ENCODE peak calls at places on chromosome 22, in eight cellular contexts. R is stimulated activated CD4-positive, alpha-beta T cell treated with anti-CD3 and anti-CD28 coated beads, TNF-alpha, amount 100 ng/mL, for 1 hour; X is lower leg skin; G is dorsolateral prefrontal cortex; M is activated CD4-positive, CD25-positive, alpha-beta regulatory T cell; N is NCI-H1436; K is AG08396; L is OCI-LY7. J is an unnamed sample.
A peak's percentile ranks its signal among the peaks of the same experiment; 100 is the strongest.

GRCh38 chr22:23268139-23268712 is 87.9 kb downstream of the BCR start:
- DNase-seq in N (no peak), G (peak; percentile 80), K (no peak), M (no peak), X (no peak), L (peak; percentile 73), R (no peak), J (no peak)

GRCh38 chr22:27602390-27602789 is 199.2 kb downstream of the MN1 start:
- DNase-seq in R (no peak), G (no peak), L (no peak), X (no peak), K (no peak), N (no peak), M (no peak), J (no peak)

GRCh38 chr22:29479417-29480261 is at the start of gene NEFH:
- DNase-seq in X (no peak), R (no peak), N (peak; percentile 78), M (no peak), G (peak; percentile 41), K (no peak), L (no peak), J (no peak)

GRCh38 chr22:19750666-19751490 is 9.7 kb upstream of the TBX1 start:
- DNase-seq in R (no peak), X (no peak), N (no peak), L (no peak), G (no peak), K (peak; percentile 77), M (no peak), J (no peak)

GRCh38 chr22:49956418-49956770 is 4.2 kb upstream of the PIM3 start:
- DNase-seq in X (no peak), R (no peak), K (no peak), G (no peak), L (no peak), N (no peak), M (no peak), J (no peak)

GRCh38 chr22:37566329-37566837 is 6.1 kb downstream of the CDC42EP1 start:
- DNase-seq in K (no peak), R (no peak), X (no peak), L (no peak), M (peak; percentile 24), N (no peak), G (peak; percentile 47), J (peak; percentile 36)

GRCh38 chr22:19879651-19879995 is 24.9 kb upstream of the GNB1L start:
- DNase-seq in X (no peak), G (peak; percentile 11), L (no peak), M (no peak), N (no peak), R (no peak), K (no peak), J (no peak)

GRCh38 chr22:39738746-39739145 is 154.8 kb downstream of the ENTHD1 start:
- DNase-seq in K (no peak), G (no peak), X (no peak), R (no peak), L (no peak), M (no peak), N (no peak), J (no peak)

GRCh38 chr22:23500508-23501208 is 79.4 kb downstream of the IGLL1 start:
- DNase-seq in K (no peak), L (no peak), R (no peak), X (no peak), G (no peak), M (no peak), N (peak; percentile 77), J (no peak)

GRCh38 chr22:25397616-25398015 is 166.9 kb upstream of the GRK3 start:
- DNase-seq in N (no peak), G (no peak), K (no peak), X (no peak), M (no peak), R (no peak), L (no peak), J (no peak)

GRCh38 chr22:48528221-48528915 is 1299.3 kb downstream of the BRD1 start:
- DNase-seq in X (no peak), N (no peak), M (no peak), L (no peak), K (no peak), G (no peak), R (no peak), J (no peak)

GRCh38 chr22:31289335-31289734 is 3.0 kb downstream of the PIK3IP1 start:
- DNase-seq in M (no peak), G (no peak), K (no peak), X (no peak), N (peak; percentile 24), L (peak; percentile 42), R (no peak), J (no peak)

GRCh38 chr22:26477341-26477731 is 6.2 kb downstream of the HPS4 start:
- DNase-seq in K (no peak), X (no peak), M (no peak), N (no peak), R (no peak), L (no peak), G (no peak), J (no peak)

GRCh38 chr22:46425011-46425410 is 89.5 kb downstream of the TRMU start:
- DNase-seq in K (peak; percentile 71), N (no peak), G (no peak), L (no peak), M (no peak), X (no peak), R (no peak), J (no peak)

GRCh38 chr22:48234011-48234410 is 1471.6 kb downstream of the TBC1D22A start:
- DNase-seq in M (no peak), X (no peak), L (no peak), R (no peak), N (no peak), G (no peak), K (no peak), J (no peak)

GRCh38 chr22:39236321-39237275 is 8.2 kb downstream of the PDGFB start:
- DNase-seq in L (no peak), N (peak; percentile 59), R (no peak), M (no peak), G (no peak), K (no peak), X (no peak), J (peak; percentile 65)

GRCh38 chr22:24482586-24482985 is 12.5 kb upstream of the UPB1 start:
- DNase-seq in M (no peak), X (no peak), R (no peak), K (peak; percentile 48), G (no peak), L (no peak), N (peak; percentile 80), J (no peak)

GRCh38 chr22:42856179-42856864 is 751 bp downstream of the ARFGAP3 start:
- DNase-seq in R (peak; percentile 35), N (no peak), G (no peak), X (peak; percentile 43), L (peak; percentile 57), K (no peak), M (peak; percentile 51), J (peak; percentile 49)

GRCh38 chr22:43230983-43231723 is 44.2 kb upstream of the TTLL12 start:
- DNase-seq in X (peak; percentile 21), R (peak; percentile 57), L (peak; percentile 70), K (peak; percentile 80), M (peak; percentile 23), G (peak; percentile 43), N (peak; percentile 68), J (peak; percentile 49)

GRCh38 chr22:35561796-35562526 is 21.3 kb downstream of the RASD2 start:
- DNase-seq in X (no peak), M (no peak), L (no peak), G (no peak), K (no peak), N (no peak), R (no peak), J (no peak)

GRCh38 chr22:50105529-50106100 is 15.8 kb downstream of the MOV10L1 start:
- DNase-seq in R (no peak), X (peak; percentile 38), G (no peak), M (no peak), K (no peak), N (peak; percentile 13), L (peak; percentile 81), J (no peak)

GRCh38 chr22:24406322-24407277 is 20.8 kb upstream of the ADORA2A start:
- DNase-seq in L (no peak), K (no peak), R (no peak), X (no peak), G (no peak), M (no peak), N (no peak), J (no peak)

GRCh38 chr22:28413612-28414011 is 266.0 kb downstream of the TTC28 start:
- DNase-seq in M (no peak), K (no peak), N (no peak), R (no peak), L (no peak), X (no peak), G (no peak), J (no peak)

GRCh38 chr22:23305922-23306374 is 125.6 kb downstream of the BCR start:
- DNase-seq in X (peak; percentile 45), L (no peak), N (peak; percentile 23), M (no peak), G (peak; percentile 95), K (peak; percentile 88), R (no peak), J (peak; percentile 6)

GRCh38 chr22:19066531-19067271 is 55.5 kb downstream of the DGCR2 start:
- DNase-seq in G (no peak), X (no peak), L (no peak), M (no peak), R (no peak), K (peak; percentile 94), N (no peak), J (no peak)

GRCh38 chr22:22408731-22409696 is 99.5 kb downstream of the ZNF280B start:
- DNase-seq in G (no peak), N (peak; percentile 10), M (no peak), X (no peak), R (no peak), K (peak; percentile 32), L (peak; percentile 87), J (no peak)

GRCh38 chr22:36373258-36373579 is 14.5 kb downstream of the MYH9 start:
- DNase-seq in K (no peak), M (no peak), X (no peak), G (no peak), R (no peak), L (no peak), N (no peak), J (no peak)